ENCODE peak calls at places on chromosomes 2 and 18, in seven cellular contexts. Y is CD8-positive, alpha-beta T cell; U is activated naive CD4-positive, alpha-beta T cell; B is endothelial cell; R is astrocyte; N is HTR-8/SVneo; I is T-helper 9 cell. G is an unnamed sample.

GRCh38 chr2:233990261-233990798 is 60.2 kb upstream of the SPP2 start:
- DNase-seq in Y (peak; percentile 77), U (no peak), B (no peak), R (peak; percentile 34), N (no peak), I (peak; percentile 57), G (peak; percentile 52)

GRCh38 chr2:11056614-11057013 is 98.7 kb upstream of the SLC66A3 start:
- DNase-seq in Y (no peak), U (no peak), B (no peak), R (peak; percentile 97), N (peak; percentile 70), I (no peak), G (no peak)

GRCh38 chr18:78523850-78524249 is 455.8 kb upstream of the SALL3 start:
- DNase-seq in Y (no peak), U (no peak), B (no peak), R (no peak), N (no peak), I (no peak), G (no peak)

GRCh38 chr2:171042253-171042969 is 113.4 kb downstream of the GORASP2 start:
- DNase-seq in Y (no peak), U (no peak), B (no peak), R (no peak), N (no peak), I (no peak), G (no peak)

GRCh38 chr2:135664623-135665068 is 77.0 kb upstream of the UBXN4 start:
- DNase-seq in Y (no peak), U (no peak), B (no peak), R (peak; percentile 29), N (no peak), I (no peak), G (no peak)

GRCh38 chr18:76922107-76922506 is 99.8 kb downstream of the ZNF236 start:
- DNase-seq in Y (peak; percentile 53), U (peak; percentile 13), B (peak; percentile 50), R (peak; percentile 8), N (peak; percentile 7), I (no peak), G (peak; percentile 16)

GRCh38 chr2:109129921-109130725 is 1.1 kb downstream of the SH3RF3 start:
- DNase-seq in Y (peak; percentile 46), U (no peak), B (no peak), R (peak; percentile 7), N (peak; percentile 19), I (no peak), G (no peak)

GRCh38 chr2:84946204-84947009 is 24.6 kb upstream of the KCMF1 start:
- DNase-seq in Y (peak; percentile 68), U (no peak), B (no peak), R (peak; percentile 83), N (peak; percentile 77), I (peak; percentile 20), G (peak; percentile 30)

GRCh38 chr2:109332880-109333279 is 203.9 kb downstream of the SH3RF3 start:
- DNase-seq in Y (no peak), U (no peak), B (no peak), R (no peak), N (no peak), I (no peak), G (no peak)

GRCh38 chr2:182951948-182952663 is 85.7 kb upstream of the FRZB start:
- DNase-seq in Y (no peak), U (no peak), B (no peak), R (peak; percentile 65), N (no peak), I (no peak), G (no peak)

GRCh38 chr2:46352621-46353020 is 55.4 kb downstream of the EPAS1 start:
- DNase-seq in Y (no peak), U (no peak), B (peak; percentile 14), R (no peak), N (no peak), I (no peak), G (no peak)

GRCh38 chr18:70337139-70337972 is 48.5 kb downstream of the SOCS6 start:
- DNase-seq in Y (no peak), U (no peak), B (no peak), R (peak; percentile 87), N (peak; percentile 17), I (no peak), G (no peak)

GRCh38 chr2:75558786-75559428 is 1.8 kb downstream of the EVA1A start:
- DNase-seq in Y (no peak), U (no peak), B (no peak), R (peak; percentile 30), N (no peak), I (no peak), G (no peak)

GRCh38 chr18:8139971-8140406 is 469.2 kb upstream of the RAB12 start:
- DNase-seq in Y (no peak), U (no peak), B (no peak), R (no peak), N (no peak), I (no peak), G (no peak)

GRCh38 chr2:109280804-109281203 is 151.8 kb downstream of the SH3RF3 start:
- DNase-seq in Y (no peak), U (no peak), B (no peak), R (no peak), N (no peak), I (no peak), G (no peak)

GRCh38 chr2:241519669-241520068 is 11.3 kb upstream of the STK25 start:
- DNase-seq in Y (no peak), U (no peak), B (no peak), R (no peak), N (no peak), I (no peak), G (no peak)

GRCh38 chr2:30108192-30108591 is 38.6 kb upstream of the YPEL5 start:
- DNase-seq in Y (no peak), U (no peak), B (no peak), R (no peak), N (no peak), I (no peak), G (no peak)

GRCh38 chr18:63820694-63821093 is 45.5 kb downstream of the SERPINB7 start:
- DNase-seq in Y (no peak), U (no peak), B (no peak), R (peak; percentile 3), N (no peak), I (no peak), G (no peak)

GRCh38 chr2:219247678-219248642 is 2.7 kb downstream of the STK16 start:
- DNase-seq in Y (peak; percentile 83), U (no peak), B (no peak), R (no peak), N (no peak), I (peak; percentile 44), G (peak; percentile 51)

GRCh38 chr2:171703574-171704347 is 16.5 kb downstream of the DYNC1I2 start:
- DNase-seq in Y (no peak), U (no peak), B (no peak), R (peak; percentile 9), N (no peak), I (no peak), G (no peak)

GRCh38 chr18:57841568-57841967 is 38.5 kb upstream of the ATP8B1 start:
- DNase-seq in Y (no peak), U (no peak), B (no peak), R (no peak), N (no peak), I (no peak), G (no peak)

GRCh38 chr18:9233771-9234440 is 97.3 kb downstream of the ANKRD12 start:
- DNase-seq in Y (no peak), U (no peak), B (no peak), R (no peak), N (no peak), I (no peak), G (no peak)

GRCh38 chr2:240392084-240392947 is 43.1 kb upstream of the GPC1 start:
- DNase-seq in Y (no peak), U (no peak), B (no peak), R (no peak), N (no peak), I (no peak), G (no peak)

GRCh38 chr18:31373641-31374040 is 2.9 kb upstream of the DSG4 start:
- DNase-seq in Y (no peak), U (no peak), B (no peak), R (no peak), N (no peak), I (no peak), G (no peak)

GRCh38 chr2:20617081-20617575 is 33.8 kb downstream of the HS1BP3 start:
- DNase-seq in Y (no peak), U (no peak), B (no peak), R (no peak), N (no peak), I (no peak), G (no peak)

GRCh38 chr2:105870858-105871257 is 126.1 kb downstream of the NCK2 start:
- DNase-seq in Y (no peak), U (no peak), B (no peak), R (no peak), N (no peak), I (no peak), G (no peak)

G was measured in effector CD4-positive, alpha-beta T cell.